ENCODE peak calls at places on chromosomes 13 and 19, in nine cellular contexts. Y is aorta; Z is CD8-positive, alpha-beta T cell; R is gastrocnemius medialis; E is left lung; O is body of pancreas; S is upper lobe of right lung; J is GM12878; L is right cardiac atrium. H is an unnamed sample.
A peak's percentile ranks its signal among the peaks of the same experiment; 100 is the strongest.

GRCh38 chr13:77386880-77387606 is 60.1 kb upstream of the MYCBP2 start:
- ATAC-seq in Y (peak; percentile 89), Z (no peak), R (peak; percentile 78), E (peak; percentile 63), O (peak; percentile 33), S (peak; percentile 70), J (peak; percentile 31), L (peak; percentile 89), H (peak; percentile 76)

GRCh38 chr19:28463493-28464053 is 749.4 kb downstream of the UQCRFS1 start:
- ATAC-seq in Y (peak; percentile 40), Z (no peak), R (no peak), E (no peak), O (no peak), S (no peak), J (no peak), L (no peak), H (no peak)

GRCh38 chr13:24168980-24169379 is 8.5 kb downstream of the SPATA13 start:
- ATAC-seq in Y (no peak), Z (no peak), R (no peak), E (no peak), O (peak; percentile 81), S (no peak), J (no peak), L (no peak), H (no peak)

GRCh38 chr13:100512422-100512821 is 76.2 kb downstream of the GGACT start:
- ATAC-seq in Y (no peak), Z (no peak), R (no peak), E (no peak), O (no peak), S (no peak), J (no peak), L (no peak), H (no peak)

GRCh38 chr13:80030491-80030890 is 310.4 kb downstream of the SPRY2 start:
- ATAC-seq in Y (no peak), Z (no peak), R (peak; percentile 60), E (peak; percentile 94), O (peak; percentile 56), S (peak; percentile 98), J (peak; percentile 76), L (peak; percentile 84), H (no peak)

GRCh38 chr13:73248711-73249580 is 190.1 kb downstream of the KLF5 start:
- ATAC-seq in Y (no peak), Z (no peak), R (no peak), E (peak; percentile 93), O (peak; percentile 99), S (peak; percentile 93), J (no peak), L (no peak), H (no peak)

GRCh38 chr13:44810067-44810840 is 179.0 kb downstream of the NUFIP1 start:
- ATAC-seq in Y (no peak), Z (no peak), R (peak; percentile 39), E (peak; percentile 10), O (no peak), S (peak; percentile 13), J (no peak), L (peak; percentile 61), H (no peak)

GRCh38 chr19:10069046-10069445 is 17.1 kb upstream of the SHFL start:
- ATAC-seq in Y (no peak), Z (no peak), R (no peak), E (no peak), O (no peak), S (no peak), J (no peak), L (no peak), H (no peak)

GRCh38 chr13:78022164-78022877 is 103.7 kb upstream of the EDNRB start:
- ATAC-seq in Y (no peak), Z (peak; percentile 88), R (peak; percentile 30), E (peak; percentile 77), O (no peak), S (peak; percentile 92), J (peak; percentile 100), L (peak; percentile 64), H (no peak)

GRCh38 chr13:31431722-31432137 is 232.0 kb downstream of the B3GLCT start:
- ATAC-seq in Y (no peak), Z (no peak), R (no peak), E (peak; percentile 79), O (peak; percentile 27), S (peak; percentile 87), J (peak; percentile 85), L (peak; percentile 57), H (no peak)

DNA sequence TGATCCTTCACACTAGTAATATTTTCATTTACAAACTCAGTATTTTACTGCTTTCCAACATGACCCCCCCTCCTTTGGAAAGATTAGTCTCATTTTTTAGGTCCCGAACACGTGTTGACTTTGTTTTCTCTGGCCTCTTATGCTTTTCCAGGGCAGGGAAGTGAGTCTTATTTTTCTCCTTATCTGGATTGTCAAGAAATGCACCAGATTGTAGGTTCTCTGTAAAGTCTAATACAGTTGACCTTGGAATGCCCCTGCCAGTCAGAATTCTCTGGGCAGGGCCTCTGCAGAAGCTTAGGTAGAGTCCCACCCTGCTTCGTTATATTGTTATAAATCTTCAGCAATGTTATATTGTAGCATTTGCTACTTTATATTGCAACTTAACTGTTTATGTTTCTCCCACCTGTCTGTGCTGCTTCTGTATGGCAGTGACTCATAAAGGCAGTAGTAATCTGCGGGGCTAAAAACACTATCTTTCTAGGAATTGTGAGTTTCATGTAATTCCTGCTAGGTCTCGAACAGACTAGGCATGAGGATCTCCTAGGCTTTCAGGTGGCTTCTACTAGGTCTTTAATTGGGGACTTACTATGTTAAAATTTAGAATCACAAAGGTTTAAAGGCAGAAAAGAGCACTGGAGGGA is 2.0 kb downstream of the TDRD3 start:
- ATAC-seq in Y (no peak), Z (no peak), R (no peak), E (no peak), O (no peak), S (no peak), J (no peak), L (no peak), H (no peak)
- H3K4me3 ChIP-seq in Y (peak overlapping the region; percentile 97), Z (peak overlapping the region; percentile 73), R (peak overlapping the region; percentile 75), E (peak overlapping the region; percentile 50), O (no peak overlapping the region), S (peak overlapping the region; percentile 73), J (peak overlapping the region; percentile 76), L (peak overlapping the region; percentile 12), H (peak overlapping the region; percentile 90)

GRCh38 chr19:34837262-34837661 is 64.2 kb upstream of the ZNF599 start:
- ATAC-seq in Y (no peak), Z (no peak), R (no peak), E (no peak), O (no peak), S (peak; percentile 46), J (no peak), L (peak; percentile 87), H (peak; percentile 43)

GRCh38 chr19:34838248-34838647 is 65.2 kb upstream of the ZNF599 start:
- ATAC-seq in Y (no peak), Z (no peak), R (no peak), E (peak; percentile 71), O (no peak), S (peak; percentile 39), J (no peak), L (peak; percentile 59), H (no peak)

GRCh38 chr19:34835952-34836351 is 62.9 kb upstream of the ZNF599 start:
- ATAC-seq in Y (no peak), Z (no peak), R (no peak), E (no peak), O (no peak), S (no peak), J (no peak), L (no peak), H (no peak)

GRCh38 chr19:34841780-34842179 is 68.8 kb upstream of the ZNF599 start:
- ATAC-seq in Y (no peak), Z (no peak), R (no peak), E (no peak), O (no peak), S (no peak), J (no peak), L (no peak), H (no peak)

GRCh38 chr19:34838753-34839431 is 65.9 kb upstream of the ZNF599 start:
- ATAC-seq in Y (peak; percentile 19), Z (peak; percentile 38), R (no peak), E (peak; percentile 79), O (no peak), S (peak; percentile 54), J (no peak), L (peak; percentile 32), H (no peak)
- H3K4me3 ChIP-seq in Y (no peak overlapping the region), Z (no peak overlapping the region), R (peak overlapping the region; percentile 20), E (peak overlapping the region; percentile 2), O (no peak overlapping the region), S (peak overlapping the region; percentile 29), J (no peak overlapping the region), L (no peak overlapping the region), H (peak overlapping the region; percentile 19)

DNA sequence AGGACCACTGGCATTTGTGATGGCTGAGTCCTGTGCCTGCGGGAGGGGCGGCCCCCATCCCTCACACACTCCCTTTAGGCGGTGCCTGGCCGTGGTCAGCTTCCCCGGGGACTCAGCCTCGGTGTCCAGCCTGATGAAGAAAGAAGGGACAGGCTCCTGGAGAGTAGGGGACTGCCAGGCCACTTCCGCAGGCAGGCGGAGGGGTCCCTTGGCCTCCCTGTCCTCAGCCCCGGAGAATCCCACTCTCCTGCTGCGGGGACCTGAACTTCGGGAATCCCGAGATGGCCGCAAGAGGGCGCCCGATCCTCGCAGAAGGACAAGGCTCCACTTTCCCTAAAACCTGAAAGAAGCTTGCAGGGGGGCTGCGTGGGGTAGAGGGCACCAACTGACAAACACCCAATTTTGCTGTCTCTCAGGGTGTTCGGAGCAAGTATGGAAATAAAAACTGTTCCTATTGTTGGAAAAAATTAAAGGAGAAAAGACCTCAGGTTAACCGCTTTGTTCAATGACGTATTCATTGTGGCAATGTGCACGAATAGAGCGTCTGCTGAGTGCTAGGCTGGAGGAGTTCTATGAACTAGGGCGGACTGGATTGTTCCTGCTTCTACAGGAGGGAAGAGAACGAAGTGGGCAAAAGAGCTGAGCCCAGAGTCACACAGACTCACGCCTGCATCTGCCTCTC is 297.3 kb downstream of the ZNF536 start:
- ATAC-seq in Y (peak; percentile 42), Z (no peak), R (no peak), E (peak; percentile 64), O (no peak), S (peak; percentile 47), J (peak; percentile 63), L (peak; percentile 21), H (no peak)
- H3K4me3 ChIP-seq in Y (no peak overlapping the region), Z (no peak overlapping the region), R (no peak overlapping the region), E (no peak overlapping the region), O (no peak overlapping the region), S (no peak overlapping the region), J (no peak overlapping the region), L (no peak overlapping the region), H (peak overlapping the region; percentile 1)

DNA sequence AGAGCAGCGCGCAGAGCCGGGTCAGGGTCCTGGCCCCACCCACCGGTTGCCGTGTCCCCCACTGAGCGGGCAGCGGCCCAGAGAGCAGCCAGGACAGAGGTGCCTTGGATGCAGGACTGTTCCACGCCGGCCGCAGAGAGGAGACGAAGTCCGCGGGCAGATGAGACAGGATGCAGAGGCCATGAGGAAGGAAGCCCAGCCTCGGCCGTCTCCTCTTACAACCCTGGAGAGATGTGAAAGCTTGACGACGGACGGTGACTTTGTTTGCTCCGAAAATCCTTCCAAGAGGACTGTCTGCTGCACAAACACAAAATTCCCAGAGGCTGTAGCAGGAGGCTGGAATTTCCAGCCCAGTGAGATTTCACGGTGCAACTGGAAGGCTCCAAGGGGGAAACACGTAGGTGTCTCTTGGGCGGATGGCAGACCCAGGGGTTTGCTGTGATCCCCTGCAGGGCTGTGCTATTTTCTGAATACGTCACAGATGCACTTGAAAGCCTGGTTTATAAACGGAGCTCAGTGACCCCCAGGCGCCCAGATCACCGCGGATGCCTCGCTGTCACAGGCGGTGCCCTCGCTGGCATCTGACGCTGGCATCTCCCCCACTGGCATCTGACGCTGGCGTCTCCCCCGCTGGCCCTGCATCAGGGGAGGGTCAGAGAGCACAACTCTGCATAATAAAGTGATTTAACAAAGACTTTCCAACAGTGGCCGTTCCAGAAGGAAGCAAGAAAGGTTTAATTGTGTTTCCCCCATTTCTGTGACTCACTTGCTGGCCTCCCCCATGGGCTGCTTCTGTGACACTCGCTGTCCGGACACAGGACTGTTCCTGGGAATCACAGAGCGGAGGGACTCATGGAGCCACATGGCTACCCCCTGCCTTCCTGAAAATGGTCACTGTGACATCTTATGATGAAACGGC is 62.0 kb upstream of the C13orf46 start:
- ATAC-seq in Y (peak; percentile 36), Z (no peak), R (peak; percentile 51), E (peak; percentile 12), O (no peak), S (peak; percentile 4), J (no peak), L (peak; percentile 36), H (no peak)
- H3K4me3 ChIP-seq in Y (no peak overlapping the region), Z (no peak overlapping the region), R (no peak overlapping the region), E (no peak overlapping the region), O (no peak overlapping the region), S (no peak overlapping the region), J (no peak overlapping the region), L (no peak overlapping the region), H (no peak overlapping the region)

H was measured in gastroesophageal sphincter.